ENCODE peak calls at places on chromosome 2, in eight cellular contexts. One of them, this sample, is unnamed.

GRCh38 chr2:96241901-96242611 is 23.7 kb downstream of the TMEM127 start:
- DNase-seq in A549: no peak
- DNase-seq in IMR-90: peak
- DNase-seq in heart left ventricle: peak
- DNase-seq in right lobe of liver: no peak
- DNase-seq in erythroblast: no peak
- DNase-seq in transverse colon: peak
- DNase-seq in GM12891: no peak
- DNase-seq in this sample: peak

GRCh38 chr2:127155901-127156300 is 48.9 kb upstream of the BIN1 start:
- DNase-seq in erythroblast: no peak
- DNase-seq in transverse colon: no peak
- DNase-seq in GM12891: no peak
- DNase-seq in right lobe of liver: no peak
- DNase-seq in A549: no peak
- DNase-seq in IMR-90: peak
- DNase-seq in heart left ventricle: no peak
- DNase-seq in this sample: no peak

GRCh38 chr2:114631146-114631545 is 188.7 kb downstream of the DPP10 start:
- DNase-seq in IMR-90: no peak
- DNase-seq in heart left ventricle: no peak
- DNase-seq in right lobe of liver: no peak
- DNase-seq in GM12891: no peak
- DNase-seq in A549: no peak
- DNase-seq in erythroblast: no peak
- DNase-seq in transverse colon: no peak
- DNase-seq in this sample: no peak

GRCh38 chr2:60366178-60366577 is 187.3 kb downstream of the BCL11A start:
- DNase-seq in transverse colon: peak
- DNase-seq in GM12891: no peak
- DNase-seq in heart left ventricle: peak
- DNase-seq in erythroblast: no peak
- DNase-seq in IMR-90: no peak
- DNase-seq in right lobe of liver: peak
- DNase-seq in A549: no peak
- DNase-seq in this sample: no peak

GRCh38 chr2:28348149-28348567 is 44.5 kb upstream of the FOSL2 start:
- DNase-seq in GM12891: no peak
- DNase-seq in IMR-90: no peak
- DNase-seq in right lobe of liver: no peak
- DNase-seq in erythroblast: no peak
- DNase-seq in transverse colon: no peak
- DNase-seq in A549: no peak
- DNase-seq in heart left ventricle: no peak
- DNase-seq in this sample: no peak

GRCh38 chr2:176283268-176283667 is 14.0 kb downstream of the MTX2 start:
- DNase-seq in A549: no peak
- DNase-seq in GM12891: no peak
- DNase-seq in transverse colon: no peak
- DNase-seq in erythroblast: no peak
- DNase-seq in right lobe of liver: no peak
- DNase-seq in heart left ventricle: no peak
- DNase-seq in IMR-90: peak
- DNase-seq in this sample: no peak

GRCh38 chr2:24875272-24875671 is 44.8 kb downstream of the ADCY3 start:
- DNase-seq in GM12891: no peak
- DNase-seq in IMR-90: no peak
- DNase-seq in erythroblast: no peak
- DNase-seq in heart left ventricle: no peak
- DNase-seq in A549: no peak
- DNase-seq in right lobe of liver: no peak
- DNase-seq in transverse colon: no peak
- DNase-seq in this sample: no peak

GRCh38 chr2:221635949-221636348 is 63.8 kb upstream of the EPHA4 start:
- DNase-seq in GM12891: no peak
- DNase-seq in A549: peak
- DNase-seq in transverse colon: no peak
- DNase-seq in IMR-90: no peak
- DNase-seq in erythroblast: no peak
- DNase-seq in right lobe of liver: peak
- DNase-seq in heart left ventricle: no peak
- DNase-seq in this sample: no peak

GRCh38 chr2:43265006-43265770 is 38.8 kb upstream of the ZFP36L2 start:
- DNase-seq in erythroblast: no peak
- DNase-seq in IMR-90: no peak
- DNase-seq in A549: no peak
- DNase-seq in right lobe of liver: no peak
- DNase-seq in transverse colon: no peak
- DNase-seq in GM12891: no peak
- DNase-seq in heart left ventricle: peak
- DNase-seq in this sample: no peak

GRCh38 chr2:36172828-36173227 is 182.8 kb upstream of the CRIM1 start:
- DNase-seq in GM12891: no peak
- DNase-seq in right lobe of liver: no peak
- DNase-seq in heart left ventricle: no peak
- DNase-seq in IMR-90: no peak
- DNase-seq in erythroblast: no peak
- DNase-seq in A549: no peak
- DNase-seq in transverse colon: no peak
- DNase-seq in this sample: no peak

GRCh38 chr2:66445076-66445724 is 10.3 kb downstream of the MEIS1 start:
- DNase-seq in GM12891: no peak
- DNase-seq in right lobe of liver: no peak
- DNase-seq in erythroblast: peak
- DNase-seq in IMR-90: no peak
- DNase-seq in A549: no peak
- DNase-seq in heart left ventricle: no peak
- DNase-seq in transverse colon: no peak
- DNase-seq in this sample: no peak

GRCh38 chr2:128643221-128644065 is 324.8 kb upstream of the HS6ST1 start:
- DNase-seq in GM12891: no peak
- DNase-seq in IMR-90: no peak
- DNase-seq in transverse colon: no peak
- DNase-seq in erythroblast: no peak
- DNase-seq in right lobe of liver: peak
- DNase-seq in heart left ventricle: no peak
- DNase-seq in A549: no peak
- DNase-seq in this sample: no peak

GRCh38 chr2:96832751-96833507 is 10.9 kb downstream of the ANKRD23 start:
- DNase-seq in A549: peak
- DNase-seq in heart left ventricle: peak
- DNase-seq in GM12891: no peak
- DNase-seq in IMR-90: peak
- DNase-seq in erythroblast: no peak
- DNase-seq in right lobe of liver: peak
- DNase-seq in transverse colon: no peak
- DNase-seq in this sample: peak

GRCh38 chr2:156935611-156936010 is 321.9 kb upstream of the GALNT5 start:
- DNase-seq in transverse colon: no peak
- DNase-seq in right lobe of liver: no peak
- DNase-seq in IMR-90: no peak
- DNase-seq in erythroblast: no peak
- DNase-seq in A549: no peak
- DNase-seq in GM12891: no peak
- DNase-seq in heart left ventricle: no peak
- DNase-seq in this sample: no peak

GRCh38 chr2:120646994-120647393 is 88.7 kb upstream of the GLI2 start:
- DNase-seq in A549: no peak
- DNase-seq in right lobe of liver: no peak
- DNase-seq in heart left ventricle: no peak
- DNase-seq in transverse colon: no peak
- DNase-seq in GM12891: no peak
- DNase-seq in IMR-90: no peak
- DNase-seq in erythroblast: no peak
- DNase-seq in this sample: no peak

GRCh38 chr2:204545861-204546773 is 842 bp downstream of the PARD3B start:
- DNase-seq in transverse colon: peak
- DNase-seq in erythroblast: no peak
- DNase-seq in heart left ventricle: peak
- DNase-seq in A549: no peak
- DNase-seq in GM12891: peak
- DNase-seq in right lobe of liver: peak
- DNase-seq in IMR-90: no peak
- DNase-seq in this sample: no peak

GRCh38 chr2:204542967-204543608 is 2.2 kb upstream of the PARD3B start:
- DNase-seq in A549: no peak
- DNase-seq in transverse colon: no peak
- DNase-seq in erythroblast: no peak
- DNase-seq in GM12891: no peak
- DNase-seq in heart left ventricle: no peak
- DNase-seq in IMR-90: no peak
- DNase-seq in right lobe of liver: no peak
- DNase-seq in this sample: no peak

GRCh38 chr2:204541637-204542036 is 3.6 kb upstream of the PARD3B start:
- DNase-seq in heart left ventricle: no peak
- DNase-seq in right lobe of liver: no peak
- DNase-seq in IMR-90: no peak
- DNase-seq in transverse colon: no peak
- DNase-seq in GM12891: no peak
- DNase-seq in A549: no peak
- DNase-seq in erythroblast: no peak
- DNase-seq in this sample: no peak

GRCh38 chr2:204550738-204551137 is 5.5 kb downstream of the PARD3B start:
- DNase-seq in erythroblast: no peak
- DNase-seq in A549: no peak
- DNase-seq in right lobe of liver: no peak
- DNase-seq in IMR-90: peak
- DNase-seq in heart left ventricle: no peak
- DNase-seq in GM12891: no peak
- DNase-seq in transverse colon: no peak
- DNase-seq in this sample: no peak

GRCh38 chr2:204544961-204545860 is at the start of gene PARD3B:
- DNase-seq in heart left ventricle: peak
- DNase-seq in GM12891: peak
- DNase-seq in transverse colon: peak
- DNase-seq in A549: peak
- DNase-seq in erythroblast: peak
- DNase-seq in right lobe of liver: peak
- DNase-seq in IMR-90: peak
- DNase-seq in this sample: peak
- TF ChIP-seq POLR2A in heart left ventricle: peak
- TF ChIP-seq POLR2A in GM12891: no peak
- TF ChIP-seq POLR2A in transverse colon: peak
- TF ChIP-seq POLR2A in A549: peak
- TF ChIP-seq POLR2A in erythroblast: no peak
- TF ChIP-seq POLR2A in right lobe of liver: peak
- TF ChIP-seq POLR2A in IMR-90: peak
- TF ChIP-seq POLR2A in this sample: peak

GRCh38 chr2:218001629-218002028 is 1.2 kb downstream of the TNS1 start:
- DNase-seq in heart left ventricle: no peak
- DNase-seq in erythroblast: no peak
- DNase-seq in A549: no peak
- DNase-seq in GM12891: no peak
- DNase-seq in transverse colon: no peak
- DNase-seq in right lobe of liver: no peak
- DNase-seq in IMR-90: no peak
- DNase-seq in this sample: no peak
- TF ChIP-seq POLR2A in heart left ventricle: no peak
- TF ChIP-seq POLR2A in erythroblast: no peak
- TF ChIP-seq POLR2A in A549: no peak
- TF ChIP-seq POLR2A in GM12891: no peak
- TF ChIP-seq POLR2A in transverse colon: no peak
- TF ChIP-seq POLR2A in right lobe of liver: no peak
- TF ChIP-seq POLR2A in IMR-90: no peak
- TF ChIP-seq POLR2A in this sample: no peak

DNA sequence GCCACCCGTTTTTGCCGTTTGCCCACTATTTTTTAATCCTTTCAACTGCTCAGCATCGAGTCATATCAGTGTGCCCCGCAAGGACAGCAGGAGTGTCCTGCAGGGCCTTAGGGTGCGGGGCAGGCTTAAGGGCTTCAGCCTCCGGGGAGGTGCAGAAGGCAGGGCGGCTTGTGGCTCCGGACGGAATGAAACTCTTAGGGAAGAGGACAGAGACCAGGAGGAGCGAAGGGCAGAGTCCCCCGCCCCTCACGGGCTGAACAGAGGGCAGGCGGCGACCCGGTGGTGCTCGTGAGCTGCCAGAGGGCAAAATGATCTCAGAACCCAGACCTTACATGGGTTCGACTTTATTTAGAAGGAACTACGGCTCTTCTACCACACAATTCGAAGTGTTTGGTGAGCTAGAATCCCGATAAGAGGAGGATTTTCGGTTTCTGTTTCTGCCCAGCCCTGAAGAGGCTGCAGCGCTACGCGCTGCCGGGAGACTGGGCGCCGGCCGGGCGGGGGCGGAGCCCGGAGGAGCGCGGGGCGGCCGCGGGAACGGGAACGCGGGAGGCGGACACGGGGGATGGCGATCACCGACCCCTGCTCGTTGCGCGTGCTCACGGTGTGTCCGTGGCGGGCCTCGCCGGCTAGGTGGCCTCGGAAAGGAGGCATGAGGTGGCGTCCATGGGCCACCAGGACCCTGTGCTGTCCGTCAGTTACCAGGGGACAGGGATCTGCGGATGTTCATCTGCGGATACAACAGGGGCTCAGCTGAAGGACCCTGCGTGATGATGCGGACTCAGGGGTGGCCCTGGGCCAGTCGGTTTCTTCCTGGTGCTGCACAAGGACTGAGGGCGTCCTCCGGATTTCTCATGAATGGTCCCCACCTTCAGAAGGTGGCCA is 4.3 kb upstream of the SP100 start:
- DNase-seq in transverse colon: peak
- DNase-seq in right lobe of liver: peak
- DNase-seq in GM12891: peak
- DNase-seq in A549: peak
- DNase-seq in erythroblast: peak
- DNase-seq in heart left ventricle: peak
- DNase-seq in IMR-90: peak
- DNase-seq in this sample: peak
- TF ChIP-seq POLR2A in transverse colon: peak
- TF ChIP-seq POLR2A in right lobe of liver: peak
- TF ChIP-seq POLR2A in GM12891: peak
- TF ChIP-seq POLR2A in A549: no peak
- TF ChIP-seq POLR2A in erythroblast: peak
- TF ChIP-seq POLR2A in heart left ventricle: no peak
- TF ChIP-seq POLR2A in IMR-90: peak
- TF ChIP-seq POLR2A in this sample: peak

DNA sequence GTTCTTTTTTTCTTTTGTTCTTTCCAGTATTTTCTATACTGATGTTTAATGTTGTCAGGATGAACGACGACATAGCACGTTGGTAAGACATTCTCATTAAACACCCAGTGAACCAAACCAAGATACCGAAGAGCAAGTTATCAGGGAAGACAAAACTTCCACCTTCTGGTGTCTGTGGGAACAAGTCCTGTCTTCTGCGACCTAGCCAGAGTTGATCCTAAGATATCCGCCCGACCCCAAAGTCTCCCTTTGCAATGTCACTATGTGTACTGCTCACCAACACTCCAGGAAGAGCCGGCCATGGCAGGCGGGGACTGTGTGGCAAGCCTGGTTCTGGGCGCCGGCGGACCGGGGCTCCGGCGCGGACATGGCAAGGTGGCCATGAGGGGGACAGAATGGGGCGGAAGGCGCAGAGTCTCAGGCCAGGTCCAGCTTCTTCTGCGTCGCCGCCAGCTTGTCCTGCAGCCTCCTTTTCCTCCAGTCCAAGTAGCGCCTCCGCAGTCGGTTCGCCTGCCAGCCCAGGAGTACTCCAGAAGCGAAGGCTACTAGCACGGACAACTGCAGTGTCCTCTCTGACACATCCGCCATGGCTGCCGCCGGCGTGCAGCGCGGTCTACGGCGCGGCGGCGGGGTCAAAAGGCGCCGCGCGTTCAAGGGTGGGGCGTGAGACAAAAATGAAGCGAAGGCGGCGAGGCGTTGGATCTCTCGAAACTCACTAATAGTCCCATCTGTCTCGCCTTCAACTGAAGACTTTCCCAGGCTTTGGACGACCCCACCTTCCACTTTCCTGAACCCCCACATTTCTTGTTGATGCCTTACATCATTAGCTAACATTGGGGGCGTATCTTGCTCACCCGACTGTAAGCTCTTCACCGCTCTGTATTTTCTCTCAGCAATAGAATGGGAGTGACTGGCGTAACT is at the start of gene MTLN:
- DNase-seq in heart left ventricle: peak
- DNase-seq in IMR-90: peak
- DNase-seq in transverse colon: peak
- DNase-seq in right lobe of liver: peak
- DNase-seq in A549: peak
- DNase-seq in GM12891: peak
- DNase-seq in erythroblast: peak
- DNase-seq in this sample: peak
- TF ChIP-seq POLR2A in heart left ventricle: peak
- TF ChIP-seq POLR2A in IMR-90: peak
- TF ChIP-seq POLR2A in transverse colon: peak
- TF ChIP-seq POLR2A in right lobe of liver: peak
- TF ChIP-seq POLR2A in A549: peak
- TF ChIP-seq POLR2A in GM12891: peak
- TF ChIP-seq POLR2A in erythroblast: peak
- TF ChIP-seq POLR2A in this sample: peak

This sample was measured in H54.